ENCODE peak calls at places on chromosomes 6 and 20, in seven cellular contexts. H is right atrium auricular region, E is A549, C is endodermal cell, G is SK-N-SH, P is HepG2, R is lower leg skin. K is an unnamed sample.

GRCh38 chr20:31890646-31891045 is 20.2 kb downstream of the TTLL9 start:
- DNase-seq in H (no peak), E (no peak), C (no peak), G (no peak), P (no peak), R (peak; percentile 64), K (no peak)

GRCh38 chr6:84652356-84653026 is 111.9 kb downstream of the TBX18 start:
- DNase-seq in H (no peak), E (peak; percentile 27), C (no peak), G (no peak), P (no peak), R (no peak), K (no peak)

GRCh38 chr20:57619053-57619831 is 984 bp downstream of the ZBP1 start:
- DNase-seq in H (peak; percentile 60), E (no peak), C (no peak), G (no peak), P (no peak), R (peak; percentile 91), K (no peak)

GRCh38 chr6:63862486-63863198 is 227.0 kb downstream of the PHF3 start:
- DNase-seq in H (no peak), E (no peak), C (no peak), G (no peak), P (no peak), R (no peak), K (no peak)

GRCh38 chr20:49460916-49461315 is 21.6 kb downstream of the KCNB1 start:
- DNase-seq in H (no peak), E (no peak), C (peak; percentile 31), G (no peak), P (no peak), R (no peak), K (no peak)

GRCh38 chr6:144434308-144434990 is 149.3 kb downstream of the UTRN start:
- DNase-seq in H (no peak), E (no peak), C (no peak), G (no peak), P (no peak), R (no peak), K (no peak)

GRCh38 chr6:10146723-10147451 is 268.0 kb downstream of the TFAP2A start:
- DNase-seq in H (no peak), E (peak; percentile 20), C (peak; percentile 76), G (peak; percentile 29), P (peak; percentile 44), R (peak; percentile 72), K (no peak)

GRCh38 chr20:18585134-18585533 is 2.7 kb upstream of the DTD1 start:
- DNase-seq in H (no peak), E (peak; percentile 80), C (peak; percentile 80), G (no peak), P (peak; percentile 86), R (no peak), K (no peak)

GRCh38 chr20:55386686-55387085 is 618.6 kb downstream of the CBLN4 start:
- DNase-seq in H (no peak), E (no peak), C (no peak), G (no peak), P (no peak), R (no peak), K (no peak)

GRCh38 chr20:38230253-38230551 is 30.3 kb downstream of the KIAA1755 start:
- DNase-seq in H (no peak), E (no peak), C (no peak), G (no peak), P (no peak), R (no peak), K (no peak)

GRCh38 chr6:144134737-144135136 is 15.6 kb upstream of the STX11 start:
- DNase-seq in H (no peak), E (no peak), C (no peak), G (no peak), P (no peak), R (no peak), K (no peak)

GRCh38 chr6:30844118-30844535 is 40.2 kb upstream of the DDR1 start:
- DNase-seq in H (no peak), E (peak; percentile 33), C (peak; percentile 85), G (no peak), P (peak; percentile 40), R (no peak), K (no peak)

GRCh38 chr20:57698867-57699275 is 10.9 kb downstream of the PMEPA1 start:
- DNase-seq in H (no peak), E (peak; percentile 84), C (no peak), G (no peak), P (no peak), R (no peak), K (no peak)

GRCh38 chr6:133512410-133513016 is 271.4 kb downstream of the EYA4 start:
- DNase-seq in H (no peak), E (peak; percentile 53), C (peak; percentile 83), G (peak; percentile 26), P (peak; percentile 46), R (no peak), K (peak; percentile 51)

GRCh38 chr6:29806387-29806786 is 21.2 kb upstream of the HLA-G start:
- DNase-seq in H (no peak), E (no peak), C (no peak), G (no peak), P (no peak), R (no peak), K (no peak)

GRCh38 chr6:161890133-161890833 is 616.4 kb upstream of the AGPAT4 start:
- DNase-seq in H (no peak), E (no peak), C (no peak), G (no peak), P (no peak), R (no peak), K (no peak)

GRCh38 chr6:88683734-88684133 is 279.7 kb downstream of the RNGTT start:
- DNase-seq in H (no peak), E (no peak), C (no peak), G (no peak), P (no peak), R (no peak), K (no peak)

GRCh38 chr20:60820149-60820548 is 431.9 kb upstream of the CDH4 start:
- DNase-seq in H (no peak), E (no peak), C (no peak), G (no peak), P (no peak), R (no peak), K (no peak)

GRCh38 chr6:3363296-3364025 is 93.4 kb downstream of the SLC22A23 start:
- DNase-seq in H (no peak), E (no peak), C (peak; percentile 66), G (no peak), P (peak; percentile 43), R (no peak), K (no peak)

GRCh38 chr20:62030834-62031434 is 34.7 kb downstream of the TAF4 start:
- DNase-seq in H (no peak), E (no peak), C (no peak), G (no peak), P (peak; percentile 51), R (no peak), K (no peak)

GRCh38 chr20:58835231-58835630 is 15.5 kb downstream of the GNAS-AS1 start:
- DNase-seq in H (no peak), E (no peak), C (no peak), G (no peak), P (no peak), R (no peak), K (no peak)

GRCh38 chr6:12603711-12604049 is 112.9 kb upstream of the PHACTR1 start:
- DNase-seq in H (no peak), E (no peak), C (no peak), G (no peak), P (no peak), R (no peak), K (no peak)

GRCh38 chr20:36308318-36308710 is 2.2 kb downstream of the DLGAP4 start:
- DNase-seq in H (peak; percentile 34), E (no peak), C (no peak), G (no peak), P (no peak), R (no peak), K (no peak)

GRCh38 chr6:137550527-137550926 is 56.3 kb upstream of the OLIG3 start:
- DNase-seq in H (no peak), E (no peak), C (no peak), G (no peak), P (no peak), R (no peak), K (no peak)

GRCh38 chr6:135586844-135587243 is 89.3 kb upstream of the AHI1 start:
- DNase-seq in H (no peak), E (no peak), C (no peak), G (no peak), P (no peak), R (no peak), K (no peak)

GRCh38 chr6:43491750-43492661 is 14.6 kb downstream of the TJAP1 start:
- DNase-seq in H (peak; percentile 91), E (no peak), C (no peak), G (peak; percentile 52), P (no peak), R (peak; percentile 95), K (no peak)

GRCh38 chr6:17710331-17710730 is 3.6 kb upstream of the NUP153 start:
- DNase-seq in H (no peak), E (no peak), C (no peak), G (no peak), P (peak; percentile 24), R (no peak), K (no peak)

GRCh38 chr6:49464691-49465090 is 1.5 kb downstream of the CENPQ start:
- DNase-seq in H (no peak), E (no peak), C (no peak), G (no peak), P (no peak), R (no peak), K (no peak)

GRCh38 chr6:45477278-45477677 is 99.5 kb upstream of the SUPT3H start:
- DNase-seq in H (no peak), E (no peak), C (no peak), G (no peak), P (no peak), R (no peak), K (no peak)
- TF ChIP-seq CTCF in H (no peak), E (no peak), C (no peak), G (no peak), P (no peak), R (no peak), K (no peak)

GRCh38 chr6:85864453-85865401 is 222.0 kb upstream of the SYNCRIP start:
- DNase-seq in H (no peak), E (no peak), C (no peak), G (no peak), P (peak; percentile 38), R (no peak), K (no peak)
- TF ChIP-seq CTCF in H (peak; percentile 18), E (no peak), C (no peak), G (no peak), P (no peak), R (no peak), K (no peak)

GRCh38 chr6:7624781-7625710 is 35.0 kb downstream of the SNRNP48 start:
- DNase-seq in H (no peak), E (no peak), C (no peak), G (no peak), P (no peak), R (no peak), K (peak; percentile 35)
- TF ChIP-seq CTCF in H (no peak), E (peak; percentile 8), C (no peak), G (no peak), P (no peak), R (no peak), K (no peak)

DNA sequence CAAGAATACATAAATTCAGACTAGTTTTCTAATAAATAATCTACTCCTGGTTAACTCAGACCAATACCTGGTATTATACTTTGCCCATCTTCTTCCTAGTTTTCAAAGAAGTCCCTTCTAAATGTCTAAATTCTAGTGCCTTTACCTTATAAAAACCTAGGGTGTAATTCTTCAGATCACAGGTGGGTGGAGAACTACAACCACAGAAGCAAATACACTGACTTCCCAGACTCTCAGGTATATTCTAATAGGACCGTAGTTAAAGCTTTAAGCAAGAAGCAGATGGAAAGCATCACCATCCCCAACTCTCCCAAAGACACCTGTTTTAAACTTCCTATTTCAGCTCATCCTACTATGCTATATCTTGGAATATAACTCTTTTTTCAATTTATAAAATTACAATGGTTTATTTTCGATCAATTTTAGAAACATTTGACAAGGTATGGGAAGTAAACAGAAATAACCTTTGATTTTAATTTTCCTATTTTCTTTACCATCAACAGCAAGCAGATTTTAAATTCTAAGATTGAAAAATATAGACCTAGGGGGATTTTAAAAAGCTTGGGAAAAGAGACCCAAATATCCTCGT is 15.8 kb downstream of the MAN1A1 start:
- DNase-seq in H (no peak), E (peak; percentile 19), C (no peak), G (peak; percentile 22), P (no peak), R (no peak), K (no peak)
- TF ChIP-seq CTCF in H (peak; percentile 45), E (peak; percentile 31), C (peak; percentile 80), G (peak; percentile 45), P (peak; percentile 35), R (no peak), K (peak; percentile 66)

K was measured in neural crest cell.